ENCODE peak calls at places on chromosome 9, in five cellular contexts. X is CD8-positive, alpha-beta T cell; M is Calu3; Q is GM13976; U is H1. I is an unnamed sample.

GRCh38 chr9:34689512-34689911 is 1.6 kb downstream of the CCL19 start:
- DNase-seq in X (no peak), M (no peak), Q (no peak), U (no peak), I (no peak)

GRCh38 chr9:104778802-104779201 is 14.9 kb downstream of the NIPSNAP3B start:
- DNase-seq in X (no peak), M (no peak), Q (no peak), U (no peak), I (no peak)

GRCh38 chr9:91174772-91175171 is 186.9 kb downstream of the AUH start:
- DNase-seq in X (no peak), M (no peak), Q (no peak), U (no peak), I (no peak)

GRCh38 chr9:134052941-134053340 is 14.9 kb downstream of the BRD3 start:
- DNase-seq in X (no peak), M (no peak), Q (no peak), U (no peak), I (no peak)

GRCh38 chr9:131320031-131320685 is 30.6 kb downstream of the PLPP7 start:
- DNase-seq in X (no peak), M (no peak), Q (no peak), U (no peak), I (no peak)

GRCh38 chr9:129111762-129112151 is 542 bp downstream of the PTPA start:
- DNase-seq in X (no peak), M (peak; percentile 12), Q (peak; percentile 67), U (no peak), I (peak; percentile 67)

GRCh38 chr9:132647355-132647754 is 22.4 kb downstream of the DDX31 start:
- DNase-seq in X (no peak), M (no peak), Q (no peak), U (no peak), I (no peak)

GRCh38 chr9:95087659-95088242 is 229.8 kb downstream of the FANCC start:
- DNase-seq in X (no peak), M (peak; percentile 50), Q (no peak), U (no peak), I (no peak)

GRCh38 chr9:89941875-89942274 is 337.1 kb downstream of the GADD45G start:
- DNase-seq in X (no peak), M (no peak), Q (no peak), U (no peak), I (no peak)

GRCh38 chr9:99513441-99514112 is 291.5 kb downstream of the SEC61B start:
- DNase-seq in X (no peak), M (no peak), Q (peak; percentile 50), U (no peak), I (peak; percentile 38)

GRCh38 chr9:131402738-131403492 is 9.0 kb downstream of the PRRC2B start:
- DNase-seq in X (no peak), M (peak; percentile 56), Q (no peak), U (no peak), I (no peak)

GRCh38 chr9:17116400-17116837 is 18.4 kb upstream of the CNTLN start:
- DNase-seq in X (no peak), M (peak; percentile 4), Q (no peak), U (no peak), I (no peak)

GRCh38 chr9:92589918-92590317 is 54.1 kb upstream of the ECM2 start:
- DNase-seq in X (no peak), M (no peak), Q (no peak), U (no peak), I (no peak)

GRCh38 chr9:124392254-124392653 is 23.0 kb downstream of the PSMB7 start:
- DNase-seq in X (no peak), M (no peak), Q (no peak), U (no peak), I (no peak)

GRCh38 chr9:16361118-16361517 is 509.4 kb downstream of the BNC2 start:
- DNase-seq in X (no peak), M (no peak), Q (no peak), U (no peak), I (no peak)

GRCh38 chr9:134066546-134066922 is 1.3 kb downstream of the BRD3 start:
- DNase-seq in X (no peak), M (no peak), Q (peak; percentile 49), U (no peak), I (peak; percentile 53)

GRCh38 chr9:37775216-37775919 is 9.5 kb downstream of the EXOSC3 start:
- DNase-seq in X (no peak), M (no peak), Q (no peak), U (no peak), I (no peak)

GRCh38 chr9:116149844-116150243 is 3.7 kb upstream of the PAPPA start:
- DNase-seq in X (no peak), M (peak; percentile 27), Q (peak; percentile 32), U (no peak), I (peak; percentile 48)

GRCh38 chr9:98887918-98888510 is 55.7 kb upstream of the COL15A1 start:
- DNase-seq in X (no peak), M (no peak), Q (no peak), U (no peak), I (no peak)

GRCh38 chr9:123456011-123456410 is 100.0 kb downstream of the CRB2 start:
- DNase-seq in X (no peak), M (no peak), Q (no peak), U (no peak), I (no peak)

GRCh38 chr9:73259086-73259696 is 107.5 kb downstream of the ANXA1 start:
- DNase-seq in X (no peak), M (no peak), Q (no peak), U (no peak), I (no peak)

GRCh38 chr9:124602204-124602603 is 95.0 kb upstream of the NR5A1 start:
- DNase-seq in X (no peak), M (no peak), Q (no peak), U (no peak), I (no peak)

GRCh38 chr9:3177921-3178320 is 334.0 kb upstream of the PUM3 start:
- DNase-seq in X (no peak), M (no peak), Q (no peak), U (no peak), I (no peak)

GRCh38 chr9:128097156-128098016 is 29.4 kb downstream of the SLC25A25 start:
- DNase-seq in X (no peak), M (no peak), Q (no peak), U (no peak), I (no peak)

GRCh38 chr9:121261107-121261460 is 6.9 kb upstream of the GSN start:
- DNase-seq in X (no peak), M (no peak), Q (no peak), U (no peak), I (no peak)

GRCh38 chr9:105030285-105030684 is 102.3 kb upstream of the ABCA1 start:
- DNase-seq in X (no peak), M (no peak), Q (no peak), U (no peak), I (no peak)

GRCh38 chr9:35909687-35910612 is 660 bp downstream of the SPAAR start:
- DNase-seq in X (no peak), M (no peak), Q (no peak), U (no peak), I (no peak)

GRCh38 chr9:96382175-96382574 is 1.3 kb downstream of the SLC35D2 start:
- DNase-seq in X (no peak), M (no peak), Q (no peak), U (no peak), I (no peak)

GRCh38 chr9:84382728-84383127 is 42.2 kb upstream of the SLC28A3 start:
- DNase-seq in X (no peak), M (no peak), Q (no peak), U (no peak), I (no peak)

GRCh38 chr9:87370003-87370685 is 127.5 kb upstream of the DAPK1 start:
- DNase-seq in X (no peak), M (no peak), Q (no peak), U (no peak), I (no peak)

GRCh38 chr9:12813960-12814876 is 39.4 kb downstream of the LURAP1L start:
- DNase-seq in X (no peak), M (peak; percentile 65), Q (no peak), U (no peak), I (peak; percentile 12)

DNA sequence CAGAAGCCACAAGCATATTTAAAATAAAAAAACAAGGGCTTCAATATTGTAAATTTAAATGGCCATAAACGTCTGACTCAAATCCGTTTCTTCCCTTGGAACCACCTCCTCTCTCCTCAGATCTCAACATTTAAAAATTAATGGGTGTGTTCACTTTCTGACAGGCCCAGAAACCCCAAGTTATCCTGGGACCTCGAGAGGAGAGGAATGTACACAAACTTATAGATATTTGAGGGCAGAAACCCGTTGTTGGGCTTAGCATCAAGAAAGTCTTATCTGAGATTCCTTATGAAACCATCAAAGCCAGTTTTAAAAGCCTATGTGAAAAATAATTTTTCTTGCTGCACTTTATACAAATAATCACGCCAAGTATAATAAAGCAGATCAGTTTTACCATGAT is 29.2 kb downstream of the MLLT3 start:
- DNase-seq in X (no peak), M (no peak), Q (no peak), U (no peak), I (no peak)
- TF ChIP-seq CTCF in X (no peak), M (no peak), Q (no peak), U (no peak), I (no peak)

GRCh38 chr9:8876303-8876702 is 1076.7 kb upstream of the DMAC1 start:
- DNase-seq in X (no peak), M (no peak), Q (no peak), U (no peak), I (no peak)
- TF ChIP-seq CTCF in X (no peak), M (no peak), Q (no peak), U (no peak), I (no peak)

GRCh38 chr9:136178061-136178772 is 26.7 kb downstream of the LHX3 start:
- DNase-seq in X (no peak), M (no peak), Q (no peak), U (no peak), I (no peak)

GRCh38 chr9:136178773-136179075 is 26.2 kb downstream of the LHX3 start:
- DNase-seq in X (no peak), M (no peak), Q (no peak), U (no peak), I (no peak)

GRCh38 chr9:136179101-136179616 is 25.8 kb downstream of the LHX3 start:
- DNase-seq in X (no peak), M (no peak), Q (no peak), U (no peak), I (no peak)

GRCh38 chr9:136175745-136176290 is 29.1 kb downstream of the LHX3 start:
- DNase-seq in X (no peak), M (no peak), Q (no peak), U (no peak), I (no peak)

DNA sequence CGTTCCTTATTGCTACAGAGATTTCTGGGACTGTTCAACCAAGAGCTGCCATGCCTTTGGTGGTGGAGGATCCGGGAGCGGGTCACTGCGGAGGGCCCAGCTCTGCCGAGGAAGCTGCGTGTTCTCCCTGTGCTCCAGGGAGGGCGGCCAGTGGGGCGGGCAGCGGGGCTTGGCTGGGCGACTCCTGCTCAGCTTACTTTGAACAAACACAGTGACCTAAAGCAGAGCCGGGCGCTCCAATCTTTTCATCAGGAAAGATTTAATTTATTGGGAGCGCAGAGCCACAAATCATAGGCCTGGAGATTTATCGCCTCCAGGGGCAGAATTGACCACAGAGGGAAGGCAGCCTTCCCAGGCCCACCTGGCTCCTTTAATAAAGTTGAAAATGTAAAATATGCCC is 27.7 kb downstream of the LHX3 start:
- DNase-seq in X (no peak), M (no peak), Q (no peak), U (no peak), I (no peak)
- TF ChIP-seq CTCF in X (no peak), M (no peak), Q (no peak), U (no peak), I (no peak)

GRCh38 chr9:19376931-19377330 is 3.1 kb downstream of the RPS6 start:
- DNase-seq in X (no peak), M (no peak), Q (no peak), U (no peak), I (no peak)
- TF ChIP-seq CTCF in X (no peak), M (no peak), Q (no peak), U (no peak), I (no peak)

I was measured in GM13977.